ENCODE peak calls at places on chromosomes 12 and 14, in eight cellular contexts. B, D, Q, Z, U, S, X and J are unnamed samples.

GRCh38 chr14:82052778-82053177 is 519.1 kb upstream of the SEL1L start:
- DNase-seq in B (no peak), D (no peak), Q (no peak), Z (no peak), U (no peak), S (no peak), X (no peak), J (no peak)

GRCh38 chr14:50038398-50039119 is 77.8 kb downstream of the VCPKMT start:
- DNase-seq in B (no peak), D (peak), Q (no peak), Z (peak), U (no peak), S (peak), X (no peak), J (no peak)

GRCh38 chr12:52910248-52910883 is 5.5 kb upstream of the KRT8 start:
- DNase-seq in B (no peak), D (no peak), Q (no peak), Z (no peak), U (no peak), S (no peak), X (no peak), J (no peak)

GRCh38 chr12:15788266-15789214 is 648 bp downstream of the EPS8 start:
- DNase-seq in B (peak), D (peak), Q (no peak), Z (no peak), U (peak), S (peak), X (peak), J (peak)

GRCh38 chr12:64746663-64747062 is 12.5 kb downstream of the GNS start:
- DNase-seq in B (no peak), D (no peak), Q (no peak), Z (no peak), U (peak), S (no peak), X (no peak), J (no peak)

GRCh38 chr14:100737526-100737925 is 10.8 kb downstream of the DLK1 start:
- DNase-seq in B (no peak), D (no peak), Q (no peak), Z (no peak), U (no peak), S (no peak), X (peak), J (peak)

GRCh38 chr12:95583933-95584332 is 32.7 kb upstream of the USP44 start:
- DNase-seq in B (no peak), D (no peak), Q (no peak), Z (no peak), U (no peak), S (no peak), X (no peak), J (no peak)

GRCh38 chr12:85280138-85280983 is at the start of gene ALX1:
- DNase-seq in B (no peak), D (no peak), Q (no peak), Z (no peak), U (peak), S (peak), X (peak), J (no peak)

GRCh38 chr14:100902295-100902694 is 1.2 kb downstream of the RTL1 start:
- DNase-seq in B (no peak), D (no peak), Q (peak), Z (no peak), U (no peak), S (peak), X (peak), J (no peak)

GRCh38 chr12:118358607-118359540 is 13.8 kb downstream of the TAOK3 start:
- DNase-seq in B (no peak), D (no peak), Q (no peak), Z (peak), U (no peak), S (no peak), X (no peak), J (no peak)

GRCh38 chr14:39246618-39247017 is 12.9 kb downstream of the MIA2 start:
- DNase-seq in B (no peak), D (no peak), Q (no peak), Z (no peak), U (no peak), S (no peak), X (no peak), J (no peak)

GRCh38 chr14:34843011-34843554 is 32.1 kb downstream of the BAZ1A start:
- DNase-seq in B (no peak), D (peak), Q (no peak), Z (peak), U (peak), S (no peak), X (no peak), J (no peak)

GRCh38 chr14:103519043-103519836 is 3.4 kb downstream of the CKB start:
- DNase-seq in B (peak), D (no peak), Q (no peak), Z (no peak), U (no peak), S (no peak), X (peak), J (no peak)

GRCh38 chr12:122111070-122111750 is 32.7 kb downstream of the MLXIP start:
- DNase-seq in B (no peak), D (no peak), Q (no peak), Z (no peak), U (no peak), S (no peak), X (no peak), J (no peak)

GRCh38 chr12:116606397-116606796 is 47.2 kb downstream of the MAP1LC3B2 start:
- DNase-seq in B (no peak), D (no peak), Q (no peak), Z (no peak), U (no peak), S (no peak), X (no peak), J (no peak)

GRCh38 chr14:61562321-61563161 is 132.8 kb upstream of the HIF1A start:
- DNase-seq in B (no peak), D (no peak), Q (no peak), Z (peak), U (peak), S (no peak), X (no peak), J (no peak)

GRCh38 chr14:56125772-56126411 is 7.7 kb downstream of the PELI2 start:
- DNase-seq in B (no peak), D (no peak), Q (no peak), Z (no peak), U (no peak), S (no peak), X (no peak), J (no peak)

GRCh38 chr12:53734425-53734824 is 7.2 kb upstream of the CALCOCO1 start:
- DNase-seq in B (no peak), D (no peak), Q (no peak), Z (no peak), U (no peak), S (no peak), X (no peak), J (no peak)

GRCh38 chr14:65137648-65138317 is 35.5 kb upstream of the MAX start:
- DNase-seq in B (no peak), D (no peak), Q (no peak), Z (no peak), U (no peak), S (no peak), X (no peak), J (peak)

GRCh38 chr12:64099430-64099829 is 122.7 kb downstream of the KICS2 start:
- DNase-seq in B (no peak), D (no peak), Q (no peak), Z (no peak), U (peak), S (no peak), X (peak), J (no peak)

GRCh38 chr12:122303068-122303467 is 36.8 kb upstream of the VPS33A start:
- DNase-seq in B (no peak), D (no peak), Q (no peak), Z (no peak), U (no peak), S (no peak), X (no peak), J (no peak)

GRCh38 chr14:20455355-20456300 is 602 bp downstream of the APEX1 start:
- DNase-seq in B (peak), D (no peak), Q (no peak), Z (no peak), U (no peak), S (peak), X (peak), J (peak)

GRCh38 chr14:56580317-56580711 is 716 bp downstream of the TMEM260 start:
- DNase-seq in B (no peak), D (no peak), Q (no peak), Z (no peak), U (no peak), S (no peak), X (no peak), J (no peak)

GRCh38 chr12:98559666-98560065 is 33.8 kb upstream of the SLC25A3 start:
- DNase-seq in B (no peak), D (no peak), Q (no peak), Z (no peak), U (no peak), S (no peak), X (no peak), J (no peak)

GRCh38 chr14:61558271-61558670 is 137.0 kb upstream of the HIF1A start:
- DNase-seq in B (no peak), D (no peak), Q (no peak), Z (no peak), U (peak), S (no peak), X (no peak), J (no peak)

GRCh38 chr12:75714462-75715322 is 203.3 kb upstream of the KRR1 start:
- DNase-seq in B (no peak), D (no peak), Q (no peak), Z (no peak), U (peak), S (no peak), X (no peak), J (no peak)

GRCh38 chr12:19778111-19778688 is 338.9 kb downstream of the AEBP2 start:
- DNase-seq in B (no peak), D (no peak), Q (no peak), Z (no peak), U (peak), S (no peak), X (no peak), J (no peak)

DNA sequence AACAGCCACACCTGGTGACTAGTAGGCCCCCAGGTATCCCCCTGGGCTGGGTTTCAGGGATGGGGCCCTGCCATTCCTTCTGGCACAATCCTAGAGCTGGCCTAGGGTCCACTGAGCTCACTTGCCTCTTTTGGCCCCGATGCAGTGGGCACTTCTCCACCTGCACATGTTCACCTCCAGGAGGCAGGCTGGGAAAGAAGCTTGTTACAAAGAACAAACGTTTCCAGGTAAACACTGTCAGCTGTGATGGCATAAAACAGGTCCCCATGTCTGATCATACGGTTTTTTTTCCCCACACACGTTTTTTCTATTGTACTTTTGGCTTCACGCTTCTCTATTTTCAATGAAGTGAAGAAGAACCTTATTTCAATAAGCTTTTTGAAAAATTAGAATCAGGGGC is 15.8 kb upstream of the HVCN1 start:
- DNase-seq in B (peak), D (no peak), Q (no peak), Z (no peak), U (no peak), S (peak), X (no peak), J (no peak)
- TF ChIP-seq CTCF in B (no peak), D (peak), Q (peak), Z (no peak), U (no peak), S (peak), X (peak), J (no peak)

DNA sequence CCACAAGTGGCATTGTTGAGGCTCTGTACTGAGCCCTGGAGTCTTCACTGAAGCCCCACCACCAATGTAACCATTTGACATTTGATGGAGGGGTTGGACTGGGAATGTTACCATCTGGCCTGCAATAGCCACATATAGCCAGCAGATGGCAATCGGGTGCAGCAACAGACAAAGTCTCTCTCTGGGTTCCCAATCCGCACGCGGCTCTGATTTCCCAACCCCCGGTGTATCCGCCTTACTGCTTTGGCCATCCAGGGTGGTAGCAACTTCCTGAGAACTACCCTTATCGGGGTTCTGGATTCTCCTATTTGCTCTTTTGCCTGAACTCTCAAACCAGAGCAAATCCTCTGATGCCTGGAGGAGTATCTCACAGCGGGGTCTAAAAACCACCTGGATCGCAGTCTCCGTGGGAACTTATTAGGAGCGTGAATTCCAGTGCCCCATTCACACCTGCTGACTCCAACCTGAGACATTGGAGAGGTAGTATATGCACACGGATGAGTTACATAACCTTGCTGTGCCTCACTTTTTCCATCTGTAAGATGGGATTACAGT is 14.2 kb downstream of the VRTN start:
- DNase-seq in B (peak), D (peak), Q (no peak), Z (peak), U (peak), S (peak), X (peak), J (peak)
- TF ChIP-seq POLR2AphosphoS5 in B (no peak), D (no peak), Q (no peak), Z (no peak), U (no peak), S (no peak), X (no peak), J (no peak)

DNA sequence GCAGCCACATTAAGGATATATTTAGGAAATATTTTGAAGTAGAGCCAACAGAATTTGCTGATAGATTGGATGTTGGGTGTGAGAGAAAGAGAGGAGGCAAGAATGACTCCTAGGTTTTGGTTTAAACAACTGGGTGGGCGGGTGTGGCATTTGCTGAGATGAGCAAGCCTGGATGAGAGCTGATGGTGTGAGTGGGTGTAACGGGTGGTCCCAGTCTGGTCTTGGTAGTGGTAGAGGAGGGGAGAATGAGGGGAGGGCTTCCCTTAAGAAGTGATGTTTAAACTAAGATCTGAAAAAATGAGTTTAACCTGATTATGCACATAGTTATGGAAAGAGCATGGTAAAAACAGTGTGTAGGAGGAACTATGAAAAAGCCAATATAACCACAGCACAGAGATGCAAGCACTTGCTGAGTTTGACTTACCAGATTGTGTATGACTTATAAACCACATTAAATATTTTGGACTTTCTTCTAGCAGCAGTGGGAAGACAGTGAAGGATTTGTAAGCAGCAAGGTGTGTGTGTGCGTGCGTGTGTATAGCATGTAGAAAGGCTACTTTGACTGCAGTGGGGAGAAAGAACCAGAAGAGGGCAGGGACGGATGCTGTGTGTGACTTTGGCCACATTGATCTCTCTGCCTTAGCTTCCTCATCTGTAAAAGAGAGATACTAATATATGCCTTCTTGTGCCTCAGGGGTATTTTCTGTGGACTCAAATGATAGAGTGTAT is 139.7 kb downstream of the PRIMA1 start:
- DNase-seq in B (no peak), D (no peak), Q (no peak), Z (peak), U (no peak), S (peak), X (no peak), J (no peak)
- TF ChIP-seq CTCF in B (peak), D (peak), Q (peak), Z (peak), U (no peak), S (peak), X (no peak), J (no peak)

GRCh38 chr14:59254146-59254910 is 65.9 kb downstream of the DAAM1 start:
- DNase-seq in B (peak), D (no peak), Q (no peak), Z (no peak), U (peak), S (no peak), X (peak), J (no peak)
- TF ChIP-seq POLR2AphosphoS5 in B (peak), D (no peak), Q (peak), Z (no peak), U (no peak), S (no peak), X (no peak), J (no peak)

DNA sequence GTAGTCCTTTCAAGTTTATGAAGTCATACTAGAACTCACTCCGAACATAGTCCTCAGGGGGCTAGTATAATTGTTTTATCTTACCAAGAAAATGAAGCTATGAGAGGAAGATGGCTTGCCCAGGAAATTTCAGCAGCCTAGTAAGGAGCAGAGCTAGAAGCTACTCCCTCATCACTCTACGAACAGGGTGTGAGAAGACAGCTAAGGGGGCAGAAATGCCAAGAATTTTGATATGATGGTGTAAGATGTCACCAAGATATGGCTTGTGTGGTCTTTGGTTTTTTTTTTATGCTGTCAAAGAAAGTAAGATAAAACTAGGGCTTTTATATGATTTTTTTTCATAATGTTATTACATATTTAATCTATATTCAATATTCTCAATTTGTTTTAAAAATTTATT is 47.6 kb downstream of the PRICKLE1 start:
- DNase-seq in B (no peak), D (no peak), Q (no peak), Z (no peak), U (no peak), S (no peak), X (no peak), J (no peak)
- TF ChIP-seq CTCF in B (no peak), D (no peak), Q (no peak), Z (no peak), U (no peak), S (no peak), X (no peak), J (no peak)

GRCh38 chr14:24418492-24418873 is 11.0 kb downstream of the CBLN3 start:
- DNase-seq in B (peak), D (no peak), Q (no peak), Z (no peak), U (peak), S (no peak), X (no peak), J (no peak)
- TF ChIP-seq POLR2AphosphoS5 in B (peak), D (no peak), Q (no peak), Z (no peak), U (peak), S (peak), X (no peak), J (no peak)

DNA sequence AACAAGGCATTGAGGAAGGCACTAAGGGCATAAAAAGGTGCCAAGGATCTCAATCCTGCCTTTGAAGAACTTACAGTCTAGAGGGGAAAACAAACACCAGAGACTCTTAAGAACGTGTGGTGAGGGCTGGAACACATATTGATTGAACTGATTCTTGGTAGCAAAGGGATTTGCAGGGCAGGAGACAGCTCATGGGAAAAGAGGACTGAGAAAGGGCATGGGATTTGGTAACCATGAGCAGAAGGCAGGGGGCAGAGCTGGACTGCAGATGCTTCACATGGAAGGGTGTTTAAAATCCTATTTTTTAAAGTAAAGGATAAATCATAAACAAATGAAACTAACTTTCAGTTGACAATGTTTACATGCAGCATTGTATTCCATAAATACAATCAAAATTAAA is 203.1 kb downstream of the ITPR2 start:
- DNase-seq in B (no peak), D (no peak), Q (no peak), Z (no peak), U (peak), S (no peak), X (no peak), J (no peak)
- TF ChIP-seq CTCF in B (no peak), D (no peak), Q (peak), Z (no peak), U (peak), S (peak), X (peak), J (peak)

DNA sequence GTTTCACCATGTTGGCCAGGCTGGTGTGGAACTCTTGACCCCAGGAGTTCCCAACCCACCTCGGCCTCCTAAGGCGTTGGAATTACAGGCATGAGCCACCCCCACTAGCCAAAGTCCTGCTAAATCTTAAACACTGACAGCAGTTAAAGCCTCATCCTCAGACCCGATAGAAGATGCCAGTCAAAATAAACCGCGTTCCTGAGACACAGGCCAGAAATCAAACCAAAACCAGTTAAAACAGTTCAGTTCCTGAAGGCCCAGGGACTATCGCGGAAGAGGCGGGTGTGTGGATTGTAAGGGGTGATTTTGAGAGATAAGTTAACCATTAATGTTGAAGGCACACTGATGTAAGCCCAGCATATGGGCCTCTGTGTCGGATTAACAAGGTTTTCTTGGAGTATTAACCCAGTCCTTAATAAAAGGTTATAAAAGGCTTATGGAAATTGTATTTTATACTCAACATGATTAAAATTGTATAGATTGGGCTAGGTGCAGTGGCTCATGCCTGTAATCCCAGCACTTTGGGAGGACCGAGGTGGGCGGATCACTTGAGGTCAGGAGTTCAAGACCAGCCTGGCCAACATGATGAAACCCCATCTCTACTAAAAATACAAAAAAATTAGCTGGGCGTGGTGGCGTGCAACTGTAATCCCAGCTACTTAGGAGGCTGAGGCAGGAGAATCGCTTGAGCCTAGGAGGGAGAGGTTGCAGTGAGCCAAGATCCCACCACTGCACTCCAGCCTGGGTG is 18.7 kb upstream of the CDCA4 start:
- DNase-seq in B (no peak), D (no peak), Q (no peak), Z (no peak), U (no peak), S (no peak), X (no peak), J (no peak)
- TF ChIP-seq POLR2AphosphoS5 in B (no peak), D (no peak), Q (no peak), Z (no peak), U (no peak), S (no peak), X (no peak), J (no peak)